ENCODE peak calls at places on chromosomes 2 and 18, in ten cellular contexts. L is activated CD4-positive, alpha-beta T cell treated with anti-CD3 and anti-CD28 coated beads, Interleukin-2, amount 10 ng/mL, durations not matched to agents 7 days and 5 days; J is cortex of kidney; I is GM18507; O is MM.1S; H is fibroblast of gingiva; B is left ventricle myocardium inferior; S is activated naive CD8-positive, alpha-beta T cell treated with anti-CD3 and anti-CD28 coated beads, Interleukin-2, amount 50 U/mL, for 24 hours; K is HTR-8/SVneo; N is PC-3. T is an unnamed sample.
A peak's percentile ranks its signal among the peaks of the same experiment; 100 is the strongest.

GRCh38 chr18:51537487-51537886 is 340.0 kb upstream of the MEX3C start:
- DNase-seq in B (peak; percentile 21), K (no peak), I (no peak), O (peak; percentile 91), H (peak; percentile 50), S (no peak), J (no peak), L (peak; percentile 16), N (peak; percentile 9), T (peak; percentile 40)

GRCh38 chr2:6418316-6418715 is 447.4 kb downstream of the CMPK2 start:
- DNase-seq in H (no peak), B (no peak), S (no peak), L (no peak), K (no peak), N (no peak), O (no peak), I (no peak), J (no peak), T (no peak)

GRCh38 chr18:77017355-77017754 is 115.2 kb downstream of the MBP start:
- DNase-seq in H (no peak), I (no peak), J (no peak), L (no peak), K (no peak), S (no peak), N (no peak), B (no peak), O (no peak), T (no peak)

GRCh38 chr2:19894135-19894792 is 7.5 kb downstream of the TTC32 start:
- DNase-seq in B (no peak), O (no peak), H (no peak), N (no peak), L (no peak), K (no peak), I (no peak), J (no peak), S (no peak), T (no peak)

GRCh38 chr2:232529806-232530547 is 4.0 kb downstream of the CHRND start:
- DNase-seq in N (no peak), H (no peak), J (no peak), S (no peak), I (no peak), O (no peak), K (no peak), B (peak; percentile 9), L (no peak), T (no peak)

GRCh38 chr18:6017160-6017559 is 121.8 kb upstream of the TMEM200C start:
- DNase-seq in H (no peak), O (no peak), B (no peak), I (no peak), N (no peak), J (no peak), S (no peak), L (no peak), K (no peak), T (no peak)

GRCh38 chr2:237092920-237093781 is 7.5 kb downstream of the COPS8 start:
- DNase-seq in N (peak; percentile 58), H (peak; percentile 82), B (no peak), K (no peak), S (no peak), I (no peak), L (no peak), O (no peak), J (no peak), T (peak; percentile 54)

GRCh38 chr2:42974697-42975357 is 182.4 kb upstream of the HAAO start:
- DNase-seq in S (peak; percentile 69), I (no peak), N (peak; percentile 66), L (peak; percentile 36), J (no peak), K (peak; percentile 73), O (peak; percentile 24), H (peak; percentile 70), B (peak; percentile 79), T (peak; percentile 64)

GRCh38 chr2:132659331-132659730 is 10.7 kb downstream of the LYPD1 start:
- DNase-seq in N (no peak), H (no peak), K (no peak), O (no peak), B (no peak), L (no peak), J (no peak), I (no peak), S (no peak), T (no peak)

GRCh38 chr2:239155806-239156480 is 244.9 kb downstream of the HDAC4 start:
- DNase-seq in L (no peak), J (no peak), N (no peak), B (peak; percentile 0), K (no peak), I (no peak), O (no peak), S (no peak), H (no peak), T (no peak)

GRCh38 chr2:27378096-27378808 is 2.3 kb downstream of the ZNF513 start:
- DNase-seq in L (no peak), K (no peak), I (no peak), O (no peak), B (no peak), S (no peak), H (peak; percentile 25), J (no peak), N (peak; percentile 16), T (peak; percentile 52)

GRCh38 chr18:43115076-43116035 is at the start of gene RIT2:
- DNase-seq in J (no peak), S (no peak), K (no peak), L (no peak), O (no peak), I (no peak), H (no peak), N (no peak), B (no peak), T (no peak)

GRCh38 chr2:28624798-28625701 is 126.6 kb upstream of the PPP1CB start:
- DNase-seq in B (peak; percentile 61), K (no peak), I (no peak), L (peak; percentile 64), S (peak; percentile 85), N (no peak), J (no peak), H (no peak), O (no peak), T (no peak)

GRCh38 chr2:208134928-208135586 is 5.4 kb upstream of the CRYGC start:
- DNase-seq in O (peak; percentile 32), B (no peak), K (no peak), N (peak; percentile 53), S (peak; percentile 13), L (peak; percentile 34), I (no peak), J (no peak), H (no peak), T (no peak)

GRCh38 chr2:227848586-227848985 is 22.8 kb upstream of the DAW1 start:
- DNase-seq in B (no peak), N (peak; percentile 60), S (no peak), L (no peak), J (no peak), H (no peak), O (no peak), I (no peak), K (no peak), T (no peak)

GRCh38 chr2:131045286-131045924 is 47.9 kb downstream of the FAM168B start:
- DNase-seq in O (no peak), B (no peak), H (no peak), N (no peak), S (no peak), I (no peak), J (no peak), K (no peak), L (no peak), T (no peak)

GRCh38 chr2:88838165-88838635 is 146.7 kb downstream of the RPIA start:
- DNase-seq in S (peak; percentile 22), O (no peak), J (no peak), H (no peak), I (no peak), B (no peak), K (no peak), N (no peak), L (no peak), T (no peak)

GRCh38 chr18:10299686-10300085 is 154.7 kb upstream of the APCDD1 start:
- DNase-seq in S (no peak), H (peak; percentile 88), J (no peak), O (no peak), K (no peak), N (no peak), L (no peak), B (no peak), I (no peak), T (no peak)

GRCh38 chr2:158097481-158097880 is 4.2 kb upstream of the UPP2 start:
- DNase-seq in O (no peak), S (no peak), I (no peak), K (no peak), B (no peak), J (no peak), L (no peak), H (peak; percentile 9), N (no peak), T (no peak)

GRCh38 chr2:161337247-161337646 is 29.0 kb downstream of the PSMD14 start:
- DNase-seq in I (no peak), H (no peak), B (no peak), S (no peak), N (no peak), O (no peak), L (no peak), K (no peak), J (no peak), T (no peak)

GRCh38 chr18:63421514-63421913 is 762 bp downstream of the VPS4B start:
- DNase-seq in N (no peak), K (no peak), L (no peak), I (no peak), B (no peak), O (no peak), H (no peak), S (no peak), J (no peak), T (no peak)

GRCh38 chr2:67666386-67667053 is 269.4 kb downstream of the ETAA1 start:
- DNase-seq in L (no peak), H (peak; percentile 26), O (no peak), J (no peak), N (no peak), K (peak; percentile 26), B (peak; percentile 29), I (no peak), S (no peak), T (no peak)

GRCh38 chr2:64629329-64629781 is 24.4 kb downstream of the SERTAD2 start:
- DNase-seq in N (no peak), S (no peak), B (no peak), L (no peak), O (no peak), J (no peak), H (peak; percentile 42), I (no peak), K (no peak), T (no peak)

GRCh38 chr2:32932825-32933755 is 13.7 kb upstream of the LTBP1 start:
- DNase-seq in L (no peak), B (no peak), N (peak; percentile 46), K (no peak), H (no peak), I (no peak), J (no peak), S (no peak), O (no peak), T (no peak)

GRCh38 chr18:50879302-50880107 is 587 bp downstream of the ME2 start:
- DNase-seq in J (no peak), N (peak; percentile 5), K (no peak), I (peak; percentile 20), L (peak; percentile 30), S (peak; percentile 37), H (peak; percentile 40), B (no peak), O (peak; percentile 61), T (peak; percentile 38)

GRCh38 chr2:136251777-136252477 is 134.0 kb upstream of the CXCR4 start:
- DNase-seq in O (no peak), H (no peak), J (no peak), I (no peak), N (no peak), B (no peak), K (no peak), S (no peak), L (no peak), T (no peak)

GRCh38 chr18:50786851-50787250 is 33.0 kb downstream of the MRO start:
- DNase-seq in O (no peak), N (no peak), H (no peak), S (no peak), B (no peak), K (no peak), I (no peak), J (no peak), L (no peak), T (no peak)

GRCh38 chr2:136377423-136378382 is 259.8 kb upstream of the CXCR4 start:
- DNase-seq in N (no peak), S (no peak), J (no peak), H (no peak), L (no peak), O (no peak), I (no peak), B (no peak), K (no peak), T (no peak)